ENCODE peak calls at places on chromosomes 11 and 22, in seven cellular contexts. T is HCT116, L is H1, X is HepG2, R is K562, K is GM12878, F is SK-N-SH. J is an unnamed sample. For H3K36me3, the result is how much of the 10 kb centered on the place peaks cover.

GRCh38 chr11:66362481-66363147 is 8.9 kb downstream of the SLC29A2 start:
- DNase-seq in T (no peak), F (no peak), L (no peak), X (no peak), K (no peak), R (peak), J (no peak)

GRCh38 chr11:119882316-119882715 is 153.3 kb upstream of the NECTIN1 start:
- DNase-seq in T (no peak), X (no peak), F (no peak), L (no peak), K (no peak), R (no peak), J (no peak)

GRCh38 chr11:130849215-130849568 is 67.1 kb downstream of the SNX19 start:
- DNase-seq in X (no peak), K (no peak), T (no peak), L (no peak), R (no peak), F (no peak), J (no peak)

GRCh38 chr22:48380016-48380665 is 1447.5 kb downstream of the BRD1 start:
- DNase-seq in K (no peak), L (peak), X (no peak), T (no peak), R (no peak), F (no peak), J (no peak)

GRCh38 chr11:6812391-6813005 is 13.0 kb upstream of the OR6A2 start:
- DNase-seq in X (peak), T (peak), R (peak), K (peak), L (no peak), F (peak), J (peak)

GRCh38 chr22:26610072-26610958 is 7.5 kb downstream of the CRYBB1 start:
- DNase-seq in L (no peak), R (no peak), T (no peak), K (peak), X (no peak), F (no peak), J (no peak)

GRCh38 chr11:128146926-128147605 is 440.3 kb downstream of the ETS1 start:
- DNase-seq in R (no peak), F (no peak), L (no peak), K (no peak), X (no peak), T (no peak), J (no peak)

GRCh38 chr11:77386178-77386577 is 84.7 kb upstream of the GDPD4 start:
- DNase-seq in K (no peak), F (no peak), L (no peak), X (no peak), T (no peak), R (no peak), J (no peak)

GRCh38 chr11:68266936-68267880 is 4.6 kb downstream of the C11orf24 start:
- DNase-seq in F (no peak), K (no peak), L (no peak), X (no peak), R (peak), T (no peak), J (no peak)

GRCh38 chr11:68267881-68268240 is 3.9 kb downstream of the C11orf24 start:
- DNase-seq in R (no peak), K (no peak), X (no peak), L (no peak), F (no peak), T (no peak), J (no peak)

GRCh38 chr11:68271023-68271780 is 571 bp downstream of the C11orf24 start:
- DNase-seq in R (peak), X (peak), K (no peak), T (peak), F (peak), L (peak), J (peak)

GRCh38 chr11:68270334-68271022 is 1.3 kb downstream of the C11orf24 start:
- DNase-seq in T (no peak), K (no peak), L (no peak), X (peak), F (no peak), R (peak), J (no peak)

GRCh38 chr11:68269414-68270081 is 2.2 kb downstream of the C11orf24 start:
- DNase-seq in R (peak), L (no peak), T (no peak), K (no peak), X (peak), F (no peak), J (no peak)
- H3K9ac ChIP-seq in R (peak), L (no peak), T (no peak), K (peak), X (peak), F (no peak), J (no peak)

DNA sequence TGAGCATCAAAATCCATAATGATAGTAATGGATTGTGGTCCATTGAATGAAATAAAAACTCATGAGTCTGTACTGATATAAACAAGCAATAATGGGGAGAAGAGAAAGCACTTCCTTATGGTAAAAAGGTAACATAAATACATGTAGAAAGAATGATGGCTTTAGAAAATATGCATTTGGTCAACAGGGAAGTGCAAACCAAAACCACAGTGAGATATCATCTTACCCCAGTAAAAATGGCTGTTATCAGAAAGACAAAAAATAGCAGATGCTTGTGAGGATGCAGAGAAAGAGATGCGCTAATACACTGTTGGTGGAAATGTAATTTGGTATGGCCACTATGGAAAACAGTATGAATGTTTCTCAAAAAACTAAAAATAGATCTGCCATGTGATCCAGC is 6.9 kb upstream of the MMP20 start:
- DNase-seq in X (no peak), K (no peak), F (no peak), T (no peak), R (no peak), L (no peak), J (no peak)
- TF ChIP-seq YY1 in X (no peak), K (no peak), F (no peak), T (no peak), R (no peak), L (no peak), J (no peak)

DNA sequence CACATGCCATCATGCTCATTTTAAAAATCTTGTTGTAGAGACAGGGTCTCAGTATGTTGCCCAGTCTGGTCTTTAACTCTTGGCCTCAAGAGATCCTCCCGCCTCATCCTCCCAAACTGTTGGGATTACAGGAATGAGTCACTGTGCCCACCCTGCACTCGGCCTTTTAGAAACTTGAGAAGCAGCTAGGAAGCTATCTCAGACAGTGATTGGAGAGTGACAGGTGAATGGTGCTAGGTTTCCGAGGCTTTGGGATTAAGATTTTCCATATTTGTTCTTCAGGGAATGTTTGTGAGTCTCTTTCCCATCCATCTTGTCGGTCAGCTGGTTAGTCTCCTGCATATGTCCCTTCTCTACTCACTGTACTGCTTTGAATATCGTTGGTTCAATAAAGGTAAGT is 10.5 kb downstream of the EI24 start:
- DNase-seq in T (no peak), K (no peak), L (no peak), F (no peak), R (no peak), X (no peak), J (no peak)
- H3K36me3 ChIP-seq in T (half or more), K (under half), L (under half), F (half or more), R (half or more), X (half or more), J (half or more)

DNA sequence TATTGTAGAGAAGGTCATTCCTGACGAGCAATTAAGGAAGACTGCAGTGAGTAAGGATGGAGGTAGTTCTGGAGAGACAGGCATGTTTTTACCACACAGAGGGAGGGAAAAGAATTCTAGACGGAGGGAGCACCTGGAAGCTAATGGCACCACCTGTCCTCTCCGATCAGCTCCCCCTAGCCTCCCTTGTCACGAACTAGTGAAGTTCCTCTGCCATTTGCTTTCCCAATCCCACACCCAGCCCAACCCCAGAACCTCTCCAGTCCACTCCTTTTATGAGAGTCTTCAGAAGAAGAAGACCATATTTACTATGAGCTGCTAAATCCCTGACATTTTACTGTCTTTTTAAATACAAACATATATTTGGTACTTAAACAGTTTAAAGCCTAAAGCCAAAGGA is 46.0 kb upstream of the HSPA8 start:
- DNase-seq in L (no peak), R (no peak), X (no peak), K (no peak), T (no peak), F (no peak), J (no peak)
- H3K9ac ChIP-seq in L (no peak), R (no peak), X (no peak), K (no peak), T (no peak), F (no peak), J (no peak)

GRCh38 chr11:57072640-57073039 is 83.9 kb downstream of the OR5AK2 start:
- DNase-seq in T (peak), F (no peak), X (no peak), R (no peak), K (no peak), L (no peak), J (no peak)
- TF ChIP-seq YY1 in T (no peak), F (no peak), X (no peak), R (no peak), K (no peak), L (no peak), J (no peak)

DNA sequence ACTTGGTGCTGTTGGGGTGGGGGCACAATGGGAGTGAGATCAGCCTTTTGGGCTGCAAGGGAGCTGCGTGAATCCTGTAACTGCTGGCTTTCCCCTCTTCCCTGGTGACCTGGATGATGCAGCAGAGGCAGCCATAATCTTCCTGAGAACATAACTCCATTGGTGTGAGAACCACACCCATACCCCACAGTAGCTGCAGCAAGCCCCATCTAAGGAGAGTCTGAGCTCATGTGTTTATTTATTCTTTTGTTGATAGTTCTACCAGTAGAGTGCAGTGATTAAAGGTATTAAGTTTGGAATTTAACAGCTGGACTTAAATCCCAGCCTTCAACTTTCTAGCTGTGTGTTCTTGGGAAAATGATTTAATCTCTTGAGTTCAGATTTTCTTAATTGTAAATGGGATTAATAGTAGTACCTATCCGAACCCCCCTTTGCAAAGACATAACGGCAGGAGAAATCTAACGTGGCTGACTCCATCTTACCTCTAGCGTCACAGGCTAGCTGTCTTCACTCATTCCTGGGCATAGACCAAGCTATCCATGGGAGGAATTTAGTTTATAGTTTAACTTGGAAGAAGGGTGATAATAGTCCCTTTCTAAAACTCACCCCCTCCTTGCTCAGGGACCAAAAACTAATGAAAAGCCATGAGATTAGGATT is 385.0 kb upstream of the DDI1 start:
- DNase-seq in X (no peak), T (no peak), L (no peak), R (no peak), F (no peak), K (no peak), J (no peak)
- H3K36me3 ChIP-seq in X (under half), T (under half), L (under half), R (under half), F (under half), K (under half), J (under half)